ENCODE peak calls at places on chromosomes 3 and 15, in ten cellular contexts. One of them, this sample, is unnamed.

GRCh38 chr15:28884151-28884940 is 1.4 kb upstream of the APBA2 start:
- DNase-seq in psoas muscle: no peak
- DNase-seq in brain microvascular endothelial cell: no peak
- DNase-seq in GM23248: no peak
- DNase-seq in CD4-positive, alpha-beta T cell: no peak
- DNase-seq in GM12878: no peak
- DNase-seq in Panc1: no peak
- DNase-seq in PC-9: no peak
- DNase-seq in MG63: no peak
- DNase-seq in sigmoid colon: no peak
- DNase-seq in this sample: no peak

GRCh38 chr15:77012868-77013267 is 17.9 kb downstream of the PSTPIP1 start:
- DNase-seq in psoas muscle: no peak
- DNase-seq in PC-9: no peak
- DNase-seq in GM12878: no peak
- DNase-seq in brain microvascular endothelial cell: no peak
- DNase-seq in sigmoid colon: no peak
- DNase-seq in GM23248: no peak
- DNase-seq in CD4-positive, alpha-beta T cell: peak; percentile 45
- DNase-seq in MG63: no peak
- DNase-seq in Panc1: no peak
- DNase-seq in this sample: no peak

GRCh38 chr15:101478701-101479341 is 10.7 kb downstream of the PCSK6 start:
- DNase-seq in sigmoid colon: no peak
- DNase-seq in GM12878: no peak
- DNase-seq in CD4-positive, alpha-beta T cell: no peak
- DNase-seq in Panc1: no peak
- DNase-seq in brain microvascular endothelial cell: no peak
- DNase-seq in GM23248: no peak
- DNase-seq in psoas muscle: no peak
- DNase-seq in MG63: no peak
- DNase-seq in PC-9: no peak
- DNase-seq in this sample: no peak

GRCh38 chr15:81176291-81176893 is 20.3 kb upstream of the IL16 start:
- DNase-seq in sigmoid colon: peak; percentile 72
- DNase-seq in brain microvascular endothelial cell: no peak
- DNase-seq in psoas muscle: peak; percentile 62
- DNase-seq in Panc1: no peak
- DNase-seq in CD4-positive, alpha-beta T cell: no peak
- DNase-seq in PC-9: no peak
- DNase-seq in MG63: no peak
- DNase-seq in GM23248: peak; percentile 44
- DNase-seq in GM12878: no peak
- DNase-seq in this sample: no peak

GRCh38 chr15:67175643-67176071 is 78.8 kb downstream of the AAGAB start:
- DNase-seq in psoas muscle: peak; percentile 60
- DNase-seq in PC-9: no peak
- DNase-seq in brain microvascular endothelial cell: no peak
- DNase-seq in MG63: peak; percentile 54
- DNase-seq in GM23248: peak; percentile 52
- DNase-seq in CD4-positive, alpha-beta T cell: no peak
- DNase-seq in GM12878: peak; percentile 8
- DNase-seq in sigmoid colon: peak; percentile 83
- DNase-seq in Panc1: no peak
- DNase-seq in this sample: no peak

GRCh38 chr3:101532783-101533602 is 20.0 kb upstream of the SENP7 start:
- DNase-seq in GM12878: no peak
- DNase-seq in sigmoid colon: no peak
- DNase-seq in psoas muscle: no peak
- DNase-seq in brain microvascular endothelial cell: no peak
- DNase-seq in PC-9: no peak
- DNase-seq in CD4-positive, alpha-beta T cell: no peak
- DNase-seq in GM23248: no peak
- DNase-seq in Panc1: no peak
- DNase-seq in MG63: no peak
- DNase-seq in this sample: no peak

GRCh38 chr3:101976473-101976872 is 127.2 kb downstream of the NFKBIZ start:
- DNase-seq in MG63: no peak
- DNase-seq in PC-9: no peak
- DNase-seq in GM12878: peak; percentile 74
- DNase-seq in CD4-positive, alpha-beta T cell: no peak
- DNase-seq in psoas muscle: no peak
- DNase-seq in sigmoid colon: no peak
- DNase-seq in GM23248: no peak
- DNase-seq in brain microvascular endothelial cell: no peak
- DNase-seq in Panc1: no peak
- DNase-seq in this sample: peak; percentile 56

GRCh38 chr3:72041531-72041930 is 256.6 kb upstream of the PROK2 start:
- DNase-seq in psoas muscle: no peak
- DNase-seq in MG63: peak; percentile 8
- DNase-seq in GM12878: no peak
- DNase-seq in PC-9: no peak
- DNase-seq in sigmoid colon: peak; percentile 76
- DNase-seq in Panc1: no peak
- DNase-seq in GM23248: peak; percentile 30
- DNase-seq in brain microvascular endothelial cell: no peak
- DNase-seq in CD4-positive, alpha-beta T cell: no peak
- DNase-seq in this sample: no peak

GRCh38 chr3:192843742-192844350 is 73.8 kb downstream of the MB21D2 start:
- DNase-seq in PC-9: no peak
- DNase-seq in brain microvascular endothelial cell: no peak
- DNase-seq in MG63: no peak
- DNase-seq in sigmoid colon: no peak
- DNase-seq in psoas muscle: no peak
- DNase-seq in Panc1: no peak
- DNase-seq in GM12878: no peak
- DNase-seq in GM23248: no peak
- DNase-seq in CD4-positive, alpha-beta T cell: no peak
- DNase-seq in this sample: no peak

GRCh38 chr15:71272932-71273331 is 157.7 kb downstream of the THSD4 start:
- DNase-seq in brain microvascular endothelial cell: peak; percentile 57
- DNase-seq in CD4-positive, alpha-beta T cell: no peak
- DNase-seq in GM12878: no peak
- DNase-seq in MG63: no peak
- DNase-seq in PC-9: no peak
- DNase-seq in sigmoid colon: no peak
- DNase-seq in psoas muscle: no peak
- DNase-seq in GM23248: peak; percentile 50
- DNase-seq in Panc1: no peak
- DNase-seq in this sample: peak; percentile 85

GRCh38 chr15:81480645-81481053 is 106.6 kb upstream of the TMC3 start:
- DNase-seq in sigmoid colon: no peak
- DNase-seq in GM23248: peak; percentile 68
- DNase-seq in Panc1: peak; percentile 39
- DNase-seq in PC-9: peak; percentile 2
- DNase-seq in brain microvascular endothelial cell: peak; percentile 69
- DNase-seq in GM12878: peak; percentile 11
- DNase-seq in MG63: no peak
- DNase-seq in CD4-positive, alpha-beta T cell: no peak
- DNase-seq in psoas muscle: no peak
- DNase-seq in this sample: peak; percentile 19

GRCh38 chr15:87873501-87873900 is 383.0 kb downstream of the NTRK3 start:
- DNase-seq in MG63: no peak
- DNase-seq in Panc1: no peak
- DNase-seq in PC-9: no peak
- DNase-seq in psoas muscle: no peak
- DNase-seq in CD4-positive, alpha-beta T cell: no peak
- DNase-seq in GM12878: no peak
- DNase-seq in GM23248: peak; percentile 37
- DNase-seq in brain microvascular endothelial cell: no peak
- DNase-seq in sigmoid colon: no peak
- DNase-seq in this sample: no peak

GRCh38 chr15:65092046-65092770 is 15.7 kb downstream of the KBTBD13 start:
- DNase-seq in MG63: no peak
- DNase-seq in Panc1: no peak
- DNase-seq in GM23248: no peak
- DNase-seq in psoas muscle: no peak
- DNase-seq in sigmoid colon: peak; percentile 58
- DNase-seq in CD4-positive, alpha-beta T cell: no peak
- DNase-seq in GM12878: no peak
- DNase-seq in PC-9: no peak
- DNase-seq in brain microvascular endothelial cell: no peak
- DNase-seq in this sample: no peak

GRCh38 chr3:45608885-45609284 is 14.3 kb downstream of the LIMD1 start:
- DNase-seq in GM12878: no peak
- DNase-seq in CD4-positive, alpha-beta T cell: no peak
- DNase-seq in psoas muscle: no peak
- DNase-seq in Panc1: no peak
- DNase-seq in GM23248: peak; percentile 75
- DNase-seq in PC-9: no peak
- DNase-seq in MG63: no peak
- DNase-seq in brain microvascular endothelial cell: no peak
- DNase-seq in sigmoid colon: no peak
- DNase-seq in this sample: peak; percentile 50

GRCh38 chr15:56286213-56286612 is 42.5 kb upstream of the RFX7 start:
- DNase-seq in MG63: no peak
- DNase-seq in brain microvascular endothelial cell: no peak
- DNase-seq in GM12878: no peak
- DNase-seq in sigmoid colon: no peak
- DNase-seq in psoas muscle: no peak
- DNase-seq in PC-9: no peak
- DNase-seq in GM23248: no peak
- DNase-seq in CD4-positive, alpha-beta T cell: no peak
- DNase-seq in Panc1: no peak
- DNase-seq in this sample: no peak

GRCh38 chr3:101195951-101196713 is 124.2 kb downstream of the IMPG2 start:
- DNase-seq in brain microvascular endothelial cell: peak; percentile 52
- DNase-seq in GM23248: peak; percentile 80
- DNase-seq in CD4-positive, alpha-beta T cell: no peak
- DNase-seq in psoas muscle: no peak
- DNase-seq in MG63: no peak
- DNase-seq in PC-9: peak; percentile 18
- DNase-seq in Panc1: peak; percentile 12
- DNase-seq in sigmoid colon: no peak
- DNase-seq in GM12878: no peak
- DNase-seq in this sample: peak; percentile 31

GRCh38 chr15:89378699-89379422 is 44.2 kb upstream of the POLG start:
- DNase-seq in PC-9: no peak
- DNase-seq in Panc1: no peak
- DNase-seq in CD4-positive, alpha-beta T cell: no peak
- DNase-seq in MG63: no peak
- DNase-seq in brain microvascular endothelial cell: no peak
- DNase-seq in GM12878: no peak
- DNase-seq in GM23248: no peak
- DNase-seq in sigmoid colon: no peak
- DNase-seq in psoas muscle: no peak
- DNase-seq in this sample: no peak
- H3K27me3 ChIP-seq in PC-9: no peaks in the 10 kb centered on the region
- H3K27me3 ChIP-seq in Panc1: peaks cover under 1% of the 10 kb centered on the region
- H3K27me3 ChIP-seq in CD4-positive, alpha-beta T cell: peaks cover 67% of the 10 kb centered on the region
- H3K27me3 ChIP-seq in MG63: peaks cover 24% of the 10 kb centered on the region
- H3K27me3 ChIP-seq in brain microvascular endothelial cell: peaks cover 95% of the 10 kb centered on the region
- H3K27me3 ChIP-seq in GM12878: peaks cover 32% of the 10 kb centered on the region
- H3K27me3 ChIP-seq in GM23248: peaks cover 92% of the 10 kb centered on the region
- H3K27me3 ChIP-seq in sigmoid colon: peaks cover 85% of the 10 kb centered on the region
- H3K27me3 ChIP-seq in psoas muscle: peaks cover 84% of the 10 kb centered on the region
- H3K27me3 ChIP-seq in this sample: peaks cover 93% of the 10 kb centered on the region

GRCh38 chr3:147141516-147141915 is 264.8 kb downstream of the ZIC4 start:
- DNase-seq in GM12878: no peak
- DNase-seq in CD4-positive, alpha-beta T cell: no peak
- DNase-seq in PC-9: no peak
- DNase-seq in Panc1: no peak
- DNase-seq in GM23248: no peak
- DNase-seq in brain microvascular endothelial cell: no peak
- DNase-seq in MG63: no peak
- DNase-seq in sigmoid colon: no peak
- DNase-seq in psoas muscle: no peak
- DNase-seq in this sample: no peak
- H3K27me3 ChIP-seq in GM12878: no peaks in the 10 kb centered on the region
- H3K27me3 ChIP-seq in CD4-positive, alpha-beta T cell: no peaks in the 10 kb centered on the region
- H3K27me3 ChIP-seq in PC-9: no peaks in the 10 kb centered on the region
- H3K27me3 ChIP-seq in Panc1: no peaks in the 10 kb centered on the region
- H3K27me3 ChIP-seq in GM23248: no peaks in the 10 kb centered on the region
- H3K27me3 ChIP-seq in brain microvascular endothelial cell: no peaks in the 10 kb centered on the region
- H3K27me3 ChIP-seq in MG63: no peaks in the 10 kb centered on the region
- H3K27me3 ChIP-seq in sigmoid colon: no peaks in the 10 kb centered on the region
- H3K27me3 ChIP-seq in psoas muscle: no peaks in the 10 kb centered on the region
- H3K27me3 ChIP-seq in this sample: no peaks in the 10 kb centered on the region

DNA sequence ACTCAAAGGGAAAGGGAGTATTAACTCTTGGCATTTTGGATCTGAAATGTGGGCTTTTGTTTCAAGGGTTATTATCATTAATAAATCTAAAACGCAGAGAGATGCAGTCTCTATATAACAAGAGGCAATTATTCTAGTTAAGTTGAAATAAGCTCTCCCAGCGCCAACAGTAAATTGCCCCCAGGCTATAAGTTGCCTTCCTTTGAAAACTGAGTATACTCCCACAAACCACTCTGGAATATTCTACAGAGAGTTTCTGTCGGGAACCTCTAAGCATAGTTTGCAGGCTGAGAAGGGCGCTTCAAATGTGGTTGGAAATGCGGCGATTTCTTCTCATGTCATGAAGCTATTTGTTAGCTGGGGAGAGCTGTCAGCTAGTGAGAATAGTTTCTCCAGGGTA is 5.6 kb downstream of the CRABP1 start:
- DNase-seq in brain microvascular endothelial cell: no peak
- DNase-seq in Panc1: no peak
- DNase-seq in psoas muscle: no peak
- DNase-seq in CD4-positive, alpha-beta T cell: no peak
- DNase-seq in GM23248: no peak
- DNase-seq in PC-9: no peak
- DNase-seq in GM12878: no peak
- DNase-seq in MG63: no peak
- DNase-seq in sigmoid colon: no peak
- DNase-seq in this sample: no peak
- H3K27me3 ChIP-seq in brain microvascular endothelial cell: peaks cover 57% of the 10 kb centered on the region
- H3K27me3 ChIP-seq in Panc1: peaks cover 14% of the 10 kb centered on the region
- H3K27me3 ChIP-seq in psoas muscle: peaks cover 31% of the 10 kb centered on the region
- H3K27me3 ChIP-seq in CD4-positive, alpha-beta T cell: peaks cover 25% of the 10 kb centered on the region
- H3K27me3 ChIP-seq in GM23248: peaks cover 54% of the 10 kb centered on the region
- H3K27me3 ChIP-seq in PC-9: peaks cover 45% of the 10 kb centered on the region
- H3K27me3 ChIP-seq in GM12878: peaks cover 5% of the 10 kb centered on the region
- H3K27me3 ChIP-seq in MG63: peaks cover 47% of the 10 kb centered on the region
- H3K27me3 ChIP-seq in sigmoid colon: peaks cover 12% of the 10 kb centered on the region
- H3K27me3 ChIP-seq in this sample: peaks cover 55% of the 10 kb centered on the region

DNA sequence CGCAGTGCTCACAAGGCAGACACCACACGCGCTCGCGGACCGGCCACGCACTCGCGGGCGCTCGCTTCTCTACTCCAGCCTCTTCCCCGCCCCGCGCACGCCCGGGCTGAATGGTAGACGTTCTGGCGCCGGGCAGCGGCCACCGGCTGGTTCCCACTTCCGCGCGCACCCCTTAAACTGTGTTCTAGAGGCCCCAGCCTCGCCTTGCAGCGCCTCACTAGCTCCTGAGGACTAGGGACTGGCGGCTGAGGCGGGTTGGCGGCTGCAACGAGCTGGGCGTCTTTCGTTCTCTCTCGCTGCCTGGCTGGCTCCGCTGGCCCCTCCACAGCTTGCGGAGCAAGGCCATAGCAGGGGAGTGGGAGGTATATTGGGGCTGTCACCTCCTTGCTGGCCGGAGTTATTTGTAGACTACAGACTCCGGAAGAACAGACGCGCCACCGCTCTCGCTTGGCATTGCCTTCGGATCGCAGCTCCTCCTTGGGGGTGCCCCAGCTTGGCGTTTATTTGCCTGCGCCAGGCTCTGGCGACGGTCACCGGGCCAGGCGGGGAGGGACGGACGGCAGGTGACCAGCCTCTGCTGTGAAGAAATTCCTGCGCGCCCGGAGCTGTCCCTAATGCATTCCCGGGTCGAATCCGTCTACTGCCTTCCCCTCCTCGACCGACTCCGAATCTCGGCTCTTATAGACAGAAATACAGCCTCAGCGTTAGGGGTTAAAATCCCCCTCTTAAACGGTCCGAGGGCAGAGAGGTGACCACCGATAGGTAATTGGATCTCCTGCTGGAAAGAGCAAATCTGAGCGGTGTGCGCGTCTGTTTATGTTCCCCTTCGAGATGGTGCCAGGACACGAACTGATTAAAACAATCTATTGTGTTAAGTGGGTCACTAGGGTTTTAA is 1.3 kb downstream of the GREM1 start:
- DNase-seq in psoas muscle: no peak
- DNase-seq in GM23248: peak; percentile 75
- DNase-seq in CD4-positive, alpha-beta T cell: no peak
- DNase-seq in sigmoid colon: peak; percentile 62
- DNase-seq in GM12878: no peak
- DNase-seq in MG63: peak; percentile 33
- DNase-seq in Panc1: no peak
- DNase-seq in brain microvascular endothelial cell: no peak
- DNase-seq in PC-9: no peak
- DNase-seq in this sample: no peak
- H3K27me3 ChIP-seq in psoas muscle: peaks cover 68% of the 10 kb centered on the region
- H3K27me3 ChIP-seq in GM23248: no peaks in the 10 kb centered on the region
- H3K27me3 ChIP-seq in CD4-positive, alpha-beta T cell: peaks cover 62% of the 10 kb centered on the region
- H3K27me3 ChIP-seq in sigmoid colon: peaks cover 58% of the 10 kb centered on the region
- H3K27me3 ChIP-seq in GM12878: peaks cover 33% of the 10 kb centered on the region
- H3K27me3 ChIP-seq in MG63: peaks cover 7% of the 10 kb centered on the region
- H3K27me3 ChIP-seq in Panc1: peaks cover 35% of the 10 kb centered on the region
- H3K27me3 ChIP-seq in brain microvascular endothelial cell: no peaks in the 10 kb centered on the region
- H3K27me3 ChIP-seq in PC-9: no peaks in the 10 kb centered on the region
- H3K27me3 ChIP-seq in this sample: no peaks in the 10 kb centered on the region